ENCODE peak calls at places on chromosomes 2 and 18, in four cellular contexts. H is amygdala; T is activated CD4-positive, alpha-beta T cell treated with anti-CD3 and anti-CD28 coated beads, Interleukin-2, amount 50 U/mL, for 24 hours; R is AG04450. M is an unnamed sample.

GRCh38 chr2:36737131-36737750 is 40.7 kb downstream of the VIT start:
- DNase-seq in H (no peak), T (no peak), R (no peak), M (no peak)

GRCh38 chr18:76495435-76496199 is 575 bp upstream of the ZNF516 start:
- DNase-seq in H (no peak), T (no peak), R (no peak), M (peak)

GRCh38 chr2:239143858-239144712 is 256.7 kb downstream of the HDAC4 start:
- DNase-seq in H (no peak), T (no peak), R (peak), M (peak)

GRCh38 chr2:174778479-174778962 is 14.2 kb upstream of the CHRNA1 start:
- DNase-seq in H (no peak), T (peak), R (peak), M (no peak)

GRCh38 chr2:37561615-37562569 is 109.5 kb downstream of the CDC42EP3 start:
- DNase-seq in H (no peak), T (peak), R (no peak), M (no peak)

GRCh38 chr2:54599914-54600313 is 123.5 kb upstream of the EML6 start:
- DNase-seq in H (no peak), T (no peak), R (no peak), M (no peak)

GRCh38 chr2:239611222-239611795 is 210.5 kb upstream of the HDAC4 start:
- DNase-seq in H (no peak), T (no peak), R (no peak), M (no peak)

GRCh38 chr2:147884796-147885195 is 40.0 kb downstream of the ACVR2A start:
- DNase-seq in H (no peak), T (no peak), R (no peak), M (no peak)

GRCh38 chr18:10037181-10037580 is 123.4 kb downstream of the VAPA start:
- DNase-seq in H (no peak), T (no peak), R (no peak), M (no peak)

GRCh38 chr2:15119722-15120175 is 441.4 kb downstream of the NBAS start:
- DNase-seq in H (no peak), T (no peak), R (no peak), M (no peak)

GRCh38 chr2:205872716-205873115 is 190.4 kb downstream of the NRP2 start:
- DNase-seq in H (no peak), T (no peak), R (no peak), M (no peak)

GRCh38 chr2:217610411-217610814 is 392.4 kb downstream of the TNS1 start:
- DNase-seq in H (no peak), T (peak), R (no peak), M (no peak)

GRCh38 chr2:197073701-197074433 is 147.4 kb upstream of the PGAP1 start:
- DNase-seq in H (peak), T (no peak), R (no peak), M (peak)

GRCh38 chr18:49690307-49690706 is 123.0 kb downstream of the ACAA2 start:
- DNase-seq in H (no peak), T (no peak), R (peak), M (no peak)

GRCh38 chr2:168245074-168245825 is 2.1 kb downstream of the STK39 start:
- DNase-seq in H (no peak), T (no peak), R (no peak), M (no peak)

GRCh38 chr2:211982162-211982561 is 556.4 kb downstream of the ERBB4 start:
- DNase-seq in H (no peak), T (no peak), R (no peak), M (no peak)

GRCh38 chr2:191675807-191676667 is 1.9 kb upstream of the NABP1 start:
- DNase-seq in H (no peak), T (peak), R (no peak), M (no peak)

GRCh38 chr18:31043709-31044108 is 1.2 kb upstream of the DSC3 start:
- DNase-seq in H (no peak), T (no peak), R (no peak), M (no peak)

GRCh38 chr2:62362561-62362960 is 143.4 kb downstream of the TMEM17 start:
- DNase-seq in H (no peak), T (no peak), R (no peak), M (no peak)

GRCh38 chr2:74502720-74503505 is 3.5 kb upstream of the LBX2 start:
- DNase-seq in H (no peak), T (no peak), R (peak), M (no peak)

GRCh38 chr2:36489296-36489695 is 108.7 kb downstream of the FEZ2 start:
- DNase-seq in H (no peak), T (no peak), R (no peak), M (no peak)

GRCh38 chr2:17470855-17471641 is 47.2 kb downstream of the RAD51AP2 start:
- DNase-seq in H (no peak), T (no peak), R (peak), M (no peak)

GRCh38 chr2:85083092-85083491 is 50.1 kb upstream of the TCF7L1 start:
- DNase-seq in H (no peak), T (no peak), R (no peak), M (no peak)

GRCh38 chr2:120423167-120423943 is 77.4 kb downstream of the INHBB start:
- DNase-seq in H (no peak), T (no peak), R (no peak), M (no peak)

GRCh38 chr2:3282056-3282998 is 95.3 kb downstream of the EIPR1 start:
- DNase-seq in H (peak), T (no peak), R (peak), M (peak)

GRCh38 chr2:100627653-100628300 is 65.0 kb downstream of the PDCL3 start:
- DNase-seq in H (no peak), T (no peak), R (no peak), M (no peak)

GRCh38 chr18:61612517-61612916 is 279.3 kb downstream of the CDH20 start:
- DNase-seq in H (no peak), T (no peak), R (no peak), M (no peak)

GRCh38 chr2:95331606-95332005 is 34.5 kb downstream of the KCNIP3 start:
- DNase-seq in H (no peak), T (no peak), R (no peak), M (no peak)

GRCh38 chr18:55328301-55328700 is 259.7 kb downstream of the TCF4 start:
- DNase-seq in H (no peak), T (no peak), R (no peak), M (no peak)

GRCh38 chr2:137968477-137969417 is 4.5 kb downstream of the HNMT start:
- DNase-seq in H (no peak), T (no peak), R (no peak), M (no peak)

GRCh38 chr2:38622210-38622609 is 19.5 kb upstream of the HNRNPLL start:
- DNase-seq in H (no peak), T (no peak), R (no peak), M (no peak)

GRCh38 chr2:19955544-19956422 is 34.1 kb downstream of the WDR35 start:
- DNase-seq in H (peak), T (peak), R (peak), M (peak)

GRCh38 chr2:209960676-209961630 is 41.5 kb upstream of the RPE start:
- DNase-seq in H (no peak), T (peak), R (no peak), M (peak)

GRCh38 chr2:79717364-79718007 is 204.6 kb downstream of the CTNNA2 start:
- DNase-seq in H (no peak), T (no peak), R (peak), M (no peak)